ENCODE peak calls at places on chromosomes 2 and 18, in six cellular contexts. T, B, A, J, X and G are unnamed samples.

GRCh38 chr18:24076950-24077349 is 61.9 kb upstream of the CABYR start:
- DNase-seq in J (no peak), X (no peak), B (no peak), A (no peak), T (no peak), G (no peak)

GRCh38 chr18:50131591-50131990 is 63.4 kb downstream of the MYO5B start:
- DNase-seq in B (no peak), T (no peak), X (no peak), A (no peak), J (no peak), G (no peak)

GRCh38 chr2:127381762-127382161 is 6.0 kb downstream of the MAP3K2 start:
- DNase-seq in X (no peak), B (no peak), J (no peak), A (no peak), T (no peak), G (no peak)

GRCh38 chr2:216492951-216493685 is 5.5 kb upstream of the RPL37A start:
- DNase-seq in J (no peak), A (no peak), T (no peak), X (no peak), B (no peak), G (no peak)

GRCh38 chr2:15189236-15189635 is 371.9 kb downstream of the NBAS start:
- DNase-seq in A (no peak), B (no peak), T (no peak), J (no peak), X (no peak), G (no peak)

GRCh38 chr2:146414456-146414855 is 1430.4 kb upstream of the ACVR2A start:
- DNase-seq in X (no peak), T (no peak), A (no peak), J (no peak), B (no peak), G (no peak)

GRCh38 chr2:12251121-12251520 is 465.6 kb upstream of the TRIB2 start:
- DNase-seq in A (no peak), J (no peak), T (no peak), B (no peak), X (no peak), G (no peak)

GRCh38 chr18:79725486-79725885 is 45.9 kb downstream of the CTDP1 start:
- DNase-seq in J (no peak), B (no peak), A (no peak), X (no peak), T (no peak), G (peak)

GRCh38 chr2:26590960-26591618 is 50.1 kb downstream of the CIB4 start:
- DNase-seq in A (no peak), T (no peak), X (no peak), J (no peak), B (no peak), G (no peak)

GRCh38 chr2:226310081-226310625 is 489.5 kb downstream of the IRS1 start:
- DNase-seq in X (no peak), A (no peak), J (no peak), T (no peak), B (no peak), G (no peak)

GRCh38 chr2:27249077-27249890 is 13.6 kb downstream of the SLC30A3 start:
- DNase-seq in A (no peak), B (no peak), X (no peak), T (no peak), J (no peak), G (no peak)

DNA sequence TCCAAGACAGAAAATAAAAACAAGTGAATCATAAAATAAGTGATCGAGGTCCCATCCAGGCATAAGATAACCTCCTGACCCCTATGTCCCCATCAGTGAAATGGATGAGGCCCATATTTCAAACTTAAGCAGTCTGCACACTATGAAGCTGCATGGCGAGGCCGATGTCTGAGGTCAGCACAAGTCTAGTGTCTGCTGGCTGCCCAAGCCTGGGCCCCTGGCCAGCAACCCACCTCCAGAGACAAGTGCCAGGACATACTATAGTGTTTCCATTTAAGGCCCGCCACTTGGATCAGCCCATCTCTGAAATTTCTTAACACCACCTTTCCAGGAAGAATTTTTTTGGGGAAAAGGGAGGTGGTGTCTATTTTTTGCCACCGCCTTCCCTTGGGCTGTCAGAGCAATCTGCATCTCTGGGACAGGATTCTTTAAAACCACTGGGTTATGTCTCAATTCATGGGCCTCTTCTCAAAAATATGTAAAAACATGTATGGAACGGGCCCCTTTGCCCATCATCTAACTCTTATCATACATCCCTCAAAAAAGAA is 1.8 kb downstream of the ACVR1 start:
- DNase-seq in T (peak), X (no peak), B (peak), J (peak), A (no peak), G (peak)
- H3K4me3 ChIP-seq in T (peak), X (peak), B (no peak), J (no peak), A (no peak), G (no peak)

GRCh38 chr2:186064507-186064906 is 325.9 kb downstream of the FSIP2 start:
- DNase-seq in J (no peak), T (no peak), X (no peak), A (no peak), B (no peak), G (no peak)

GRCh38 chr2:186058604-186059003 is 320.0 kb downstream of the FSIP2 start:
- DNase-seq in B (no peak), J (no peak), A (no peak), X (no peak), T (no peak), G (no peak)

GRCh38 chr2:186065491-186065890 is 326.9 kb downstream of the FSIP2 start:
- DNase-seq in T (no peak), X (no peak), A (no peak), B (no peak), J (no peak), G (no peak)

GRCh38 chr2:186059096-186059495 is 320.5 kb downstream of the FSIP2 start:
- DNase-seq in T (no peak), A (no peak), J (no peak), X (no peak), B (peak), G (no peak)

GRCh38 chr2:186060744-186061143 is 322.1 kb downstream of the FSIP2 start:
- DNase-seq in J (no peak), T (no peak), X (no peak), A (no peak), B (no peak), G (no peak)
- H3K4me3 ChIP-seq in J (no peak), T (no peak), X (no peak), A (no peak), B (no peak), G (no peak)

DNA sequence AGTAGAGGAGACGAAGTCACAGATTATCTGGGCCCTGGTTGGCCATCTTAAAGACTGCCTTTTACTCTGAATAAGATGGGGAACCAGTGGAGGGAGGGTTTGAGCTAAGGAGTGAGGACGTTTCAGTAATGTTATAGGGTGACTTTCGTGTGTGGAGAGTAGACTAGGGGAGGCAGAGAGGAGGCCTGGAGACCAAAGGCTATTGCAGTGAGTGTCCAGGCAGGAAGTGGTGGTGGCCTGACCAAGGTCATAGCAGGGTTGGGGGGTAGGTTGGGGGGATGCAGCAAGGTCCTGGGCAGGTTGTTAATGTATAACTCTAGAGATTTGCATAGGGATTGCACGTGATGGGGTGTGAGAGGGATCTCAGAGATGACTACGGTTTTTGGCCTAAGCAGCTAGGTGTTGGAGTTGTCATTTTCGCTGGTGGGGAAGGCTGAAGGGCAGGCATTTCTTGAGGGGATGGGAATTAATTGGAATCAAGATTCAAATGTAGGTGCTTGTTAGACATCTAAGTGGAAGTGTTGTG is 4.9 kb downstream of the CEP192 start:
- DNase-seq in B (no peak), J (no peak), T (no peak), A (peak), X (no peak), G (no peak)
- H3K4me3 ChIP-seq in B (no peak), J (no peak), T (no peak), A (no peak), X (no peak), G (no peak)

DNA sequence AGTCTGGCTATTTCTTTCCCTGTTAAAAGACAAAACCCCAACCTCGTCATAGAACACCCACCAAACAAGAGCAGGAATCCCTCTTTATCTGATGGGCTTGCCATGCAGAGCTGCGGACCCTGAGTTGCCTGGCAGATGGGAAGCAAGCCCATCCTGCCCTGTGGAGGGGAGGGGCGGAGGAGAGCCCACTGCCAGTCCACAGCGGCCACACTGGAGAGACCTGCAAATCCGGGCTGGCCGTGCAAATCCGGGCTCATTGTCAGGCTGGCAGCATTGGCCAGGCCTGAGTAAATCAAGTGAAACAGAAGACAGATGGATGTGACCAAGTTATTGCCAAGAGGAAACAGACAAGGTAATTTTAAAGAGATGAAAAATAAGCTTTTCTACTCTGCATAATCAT is 22.0 kb downstream of the MYL12B start:
- DNase-seq in B (no peak), A (no peak), T (peak), X (no peak), J (no peak), G (no peak)
- H3K4me3 ChIP-seq in B (no peak), A (no peak), T (no peak), X (no peak), J (no peak), G (no peak)

GRCh38 chr18:23037646-23038045 is 97.6 kb upstream of the CABLES1 start:
- DNase-seq in A (no peak), B (no peak), T (no peak), J (no peak), X (no peak), G (no peak)

GRCh38 chr18:23036611-23037259 is 98.5 kb upstream of the CABLES1 start:
- DNase-seq in X (no peak), B (no peak), J (no peak), T (no peak), A (no peak), G (no peak)

GRCh38 chr18:23038712-23039111 is 96.6 kb upstream of the CABLES1 start:
- DNase-seq in X (no peak), J (no peak), T (no peak), A (no peak), B (no peak), G (no peak)

GRCh38 chr18:23043803-23044376 is 91.4 kb upstream of the CABLES1 start:
- DNase-seq in J (no peak), X (no peak), B (no peak), T (no peak), A (no peak), G (no peak)

GRCh38 chr18:23042133-23042532 is 93.2 kb upstream of the CABLES1 start:
- DNase-seq in J (no peak), B (no peak), X (no peak), T (no peak), A (no peak), G (no peak)
- H3K4me3 ChIP-seq in J (no peak), B (no peak), X (no peak), T (no peak), A (no peak), G (no peak)

GRCh38 chr2:24009367-24009679 is 562 bp upstream of the MFSD2B start:
- DNase-seq in X (no peak), A (no peak), J (no peak), B (no peak), T (no peak), G (no peak)
- H3K4me3 ChIP-seq in X (no peak), A (no peak), J (no peak), B (no peak), T (no peak), G (no peak)